ENCODE peak calls at places on chromosomes 16 and 17, in five cellular contexts. G is stimulated activated CD8-positive, alpha-beta memory T cell treated with anti-CD3 and anti-CD28 coated beads, Interleukin-4, amount 100 ng/mL, for 48 hours; T is iPS-NIHi11; F is fibroblast of pulmonary artery; L is progenitor cell of endocrine pancreas. Y is an unnamed sample.

GRCh38 chr17:16091773-16092172 is 92.1 kb downstream of the TTC19 start:
- DNase-seq in G (no peak), F (no peak), T (no peak), L (no peak), Y (no peak)

GRCh38 chr17:75555679-75556153 is 30.2 kb downstream of the LLGL2 start:
- DNase-seq in F (no peak), G (no peak), L (no peak), T (no peak), Y (no peak)

GRCh38 chr17:30824002-30824355 is 513 bp downstream of the CRLF3 start:
- DNase-seq in F (peak), G (peak), T (peak), L (no peak), Y (no peak)

GRCh38 chr16:1784977-1785845 is 2.5 kb downstream of the NUBP2 start:
- DNase-seq in G (no peak), T (no peak), F (no peak), L (no peak), Y (no peak)

GRCh38 chr16:29995330-29995910 is at the start of gene HIRIP3:
- DNase-seq in G (peak), L (peak), T (peak), F (peak), Y (peak)

GRCh38 chr16:80526418-80527061 is 14.3 kb upstream of the DYNLRB2 start:
- DNase-seq in L (peak), F (peak), T (peak), G (peak), Y (peak)

GRCh38 chr16:3256146-3256875 is at the start of gene MEFV:
- DNase-seq in L (no peak), F (peak), G (no peak), T (no peak), Y (no peak)

GRCh38 chr17:77819497-77819896 is 139.0 kb upstream of the TNRC6C start:
- DNase-seq in L (no peak), G (no peak), F (no peak), T (no peak), Y (no peak)

GRCh38 chr17:37179893-37180292 is 195.9 kb upstream of the C17orf78 start:
- DNase-seq in G (no peak), F (peak), L (no peak), T (no peak), Y (no peak)

GRCh38 chr17:79943354-79944241 is 92.1 kb downstream of the TBC1D16 start:
- DNase-seq in G (no peak), L (no peak), T (no peak), F (no peak), Y (no peak)

GRCh38 chr17:77132411-77133086 is 8.2 kb upstream of the SEC14L1 start:
- DNase-seq in G (no peak), F (no peak), T (no peak), L (no peak), Y (no peak)

Y was measured in prostate gland.